ENCODE peak calls at places on chromosomes 7 and 10, in seven cellular contexts. U is pancreas, N is sciatic nerve, D is fibroblast of lung, Z is posterior cingulate gyrus, G is GM12891, B is HL-60. R is an unnamed sample.

GRCh38 chr7:158614695-158615094 is 27.1 kb upstream of the PTPRN2 start:
- DNase-seq in N (no peak), G (no peak), D (peak; percentile 68), B (no peak), Z (no peak), U (no peak), R (no peak)

GRCh38 chr10:43226441-43226840 is 40.4 kb downstream of the RASGEF1A start:
- DNase-seq in D (no peak), N (peak; percentile 56), U (no peak), G (no peak), Z (no peak), B (no peak), R (no peak)

GRCh38 chr10:131174211-131174565 is 137.3 kb downstream of the TCERG1L start:
- DNase-seq in Z (no peak), N (peak; percentile 33), U (no peak), B (no peak), D (no peak), G (no peak), R (no peak)

GRCh38 chr10:84783386-84783785 is 455.0 kb downstream of the CCSER2 start:
- DNase-seq in G (peak; percentile 13), Z (no peak), U (no peak), B (no peak), D (peak; percentile 24), N (no peak), R (no peak)

GRCh38 chr10:118835682-118836326 is 81.0 kb upstream of the CACUL1 start:
- DNase-seq in D (peak; percentile 57), Z (peak; percentile 17), B (no peak), U (peak; percentile 75), G (no peak), N (no peak), R (no peak)

GRCh38 chr10:84333864-84334451 is 5.6 kb downstream of the CCSER2 start:
- DNase-seq in G (no peak), B (no peak), D (peak; percentile 41), Z (no peak), N (no peak), U (no peak), R (no peak)

GRCh38 chr7:27116521-27116946 is 14.0 kb downstream of the HOXA4 start:
- DNase-seq in D (peak; percentile 22), U (no peak), G (no peak), B (no peak), N (no peak), Z (no peak), R (no peak)

GRCh38 chr7:5231116-5231515 is 41.1 kb downstream of the WIPI2 start:
- DNase-seq in G (no peak), N (no peak), Z (no peak), D (no peak), U (no peak), B (no peak), R (no peak)

GRCh38 chr10:80290474-80291220 is 1.2 kb upstream of the MAT1A start:
- DNase-seq in Z (no peak), U (no peak), D (no peak), N (no peak), B (no peak), G (no peak), R (no peak)

GRCh38 chr10:60955957-60956425 is 12.0 kb upstream of the RHOBTB1 start:
- DNase-seq in B (no peak), Z (no peak), U (no peak), D (peak; percentile 82), G (no peak), N (no peak), R (no peak)

GRCh38 chr7:23276381-23276780 is 22.8 kb upstream of the MALSU1 start:
- DNase-seq in B (peak; percentile 43), Z (no peak), G (no peak), U (no peak), N (no peak), D (no peak), R (no peak)

GRCh38 chr7:140678081-140678815 is 5.5 kb downstream of the ADCK2 start:
- DNase-seq in N (peak; percentile 51), G (no peak), B (no peak), D (no peak), U (no peak), Z (no peak), R (no peak)

GRCh38 chr7:140060788-140061606 is 1.8 kb downstream of the PARP12 start:
- DNase-seq in N (peak; percentile 69), Z (no peak), G (no peak), B (no peak), D (peak; percentile 68), U (peak; percentile 71), R (no peak)

GRCh38 chr7:112157072-112157471 is 49.1 kb downstream of the DOCK4 start:
- DNase-seq in U (no peak), G (no peak), B (no peak), D (peak; percentile 97), Z (no peak), N (no peak), R (no peak)

GRCh38 chr10:94123253-94123995 is 129.7 kb downstream of the PLCE1 start:
- DNase-seq in N (no peak), U (no peak), B (no peak), Z (no peak), G (no peak), D (peak; percentile 93), R (peak; percentile 21)

GRCh38 chr7:12802070-12802469 is 114.6 kb downstream of the ARL4A start:
- DNase-seq in U (no peak), Z (no peak), B (no peak), N (no peak), D (no peak), G (no peak), R (no peak)

GRCh38 chr7:131328387-131329175 is 905 bp downstream of the MKLN1 start:
- DNase-seq in D (peak; percentile 46), Z (no peak), B (no peak), N (no peak), U (no peak), G (no peak), R (no peak)

GRCh38 chr10:101760510-101760909 is 15.4 kb downstream of the FGF8 start:
- DNase-seq in Z (no peak), B (no peak), D (no peak), N (peak; percentile 10), U (no peak), G (no peak), R (no peak)

GRCh38 chr7:20330176-20330796 is 414 bp upstream of the ITGB8 start:
- DNase-seq in B (no peak), Z (peak; percentile 84), D (peak; percentile 98), N (peak; percentile 96), U (peak; percentile 90), G (peak; percentile 59), R (peak; percentile 43)

GRCh38 chr10:80755893-80756292 is 218.2 kb downstream of the SH2D4B start:
- DNase-seq in G (no peak), B (no peak), D (no peak), Z (no peak), N (no peak), U (no peak), R (no peak)

GRCh38 chr7:135128931-135129330 is 18.9 kb upstream of the TMEM140 start:
- DNase-seq in B (no peak), G (no peak), N (no peak), Z (no peak), U (no peak), D (no peak), R (no peak)

GRCh38 chr7:100066953-100067352 is 14.6 kb downstream of the ZNF3 start:
- DNase-seq in D (no peak), U (no peak), N (no peak), B (no peak), G (no peak), Z (no peak), R (no peak)

GRCh38 chr10:98885380-98885779 is 350.3 kb downstream of the HPSE2 start:
- DNase-seq in D (no peak), G (no peak), B (no peak), Z (no peak), N (no peak), U (no peak), R (no peak)

GRCh38 chr7:5615190-5616070 is 166.0 kb downstream of the RNF216 start:
- DNase-seq in U (no peak), B (no peak), G (no peak), D (no peak), N (peak; percentile 56), Z (no peak), R (no peak)

GRCh38 chr10:50219646-50220045 is 31.7 kb downstream of the ASAH2 start:
- DNase-seq in U (no peak), B (no peak), N (no peak), D (no peak), Z (no peak), G (no peak), R (no peak)

GRCh38 chr7:26397786-26398435 is 106.2 kb downstream of the SNX10 start:
- DNase-seq in Z (peak; percentile 23), N (peak; percentile 74), B (no peak), D (no peak), U (no peak), G (peak; percentile 36), R (no peak)

GRCh38 chr10:127014671-127015070 is 109.4 kb downstream of the DOCK1 start:
- DNase-seq in B (no peak), N (no peak), Z (no peak), U (no peak), D (no peak), G (no peak), R (no peak)

GRCh38 chr10:83274088-83274487 is 865.2 kb upstream of the GHITM start:
- DNase-seq in B (no peak), Z (no peak), U (no peak), N (no peak), D (peak; percentile 9), G (no peak), R (no peak)

GRCh38 chr7:98375664-98376063 is 25.2 kb downstream of the BAIAP2L1 start:
- DNase-seq in N (no peak), G (no peak), U (no peak), Z (no peak), B (no peak), D (no peak), R (no peak)

GRCh38 chr10:93437946-93438795 is 44.0 kb downstream of the MYOF start:
- DNase-seq in B (no peak), N (no peak), D (peak; percentile 85), G (no peak), Z (no peak), U (no peak), R (no peak)

GRCh38 chr7:56079450-56080185 is 13.1 kb downstream of the PHKG1 start:
- DNase-seq in D (peak; percentile 73), U (peak; percentile 85), N (peak; percentile 83), G (no peak), B (no peak), Z (peak; percentile 71), R (no peak)

GRCh38 chr10:103589074-103589630 is 95.6 kb downstream of the NEURL1 start:
- DNase-seq in U (no peak), D (no peak), G (no peak), N (no peak), Z (no peak), B (no peak), R (no peak)

GRCh38 chr10:104123397-104123796 is 1.4 kb downstream of the SFR1 start:
- DNase-seq in G (no peak), B (no peak), N (no peak), Z (no peak), U (no peak), D (no peak), R (no peak)

GRCh38 chr7:151624246-151624928 is 104.7 kb upstream of the RHEB start:
- DNase-seq in U (no peak), G (no peak), Z (no peak), D (no peak), B (no peak), N (no peak), R (no peak)

GRCh38 chr7:1579481-1580421 is 9.9 kb upstream of the PSMG3 start:
- DNase-seq in Z (peak; percentile 62), B (no peak), G (peak; percentile 76), D (peak; percentile 33), N (peak; percentile 86), U (peak; percentile 74), R (peak; percentile 41)

GRCh38 chr10:132987671-132988571 is 45.6 kb upstream of the CFAP46 start:
- DNase-seq in N (no peak), D (peak; percentile 93), B (no peak), Z (peak; percentile 76), G (no peak), U (no peak), R (no peak)

GRCh38 chr10:122494173-122494820 is 32.9 kb downstream of the HTRA1 start:
- DNase-seq in Z (no peak), D (no peak), B (no peak), U (no peak), G (no peak), N (peak; percentile 48), R (no peak)

GRCh38 chr7:16712916-16713315 is 40.6 kb upstream of the TSPAN13 start:
- DNase-seq in N (no peak), U (no peak), Z (no peak), G (no peak), B (no peak), D (peak; percentile 88), R (no peak)

R was measured in T1000.